ENCODE peak calls at places on chromosomes 1 and 21, in seven cellular contexts. M is fibroblast of pulmonary artery, B is ovary, D is mesothelial cell of epicardium, R is kidney epithelial cell, C is Calu3, N is nephron progenitor cell. Q is an unnamed sample.

GRCh38 chr21:38661296-38662223 is 144.2 kb upstream of the ETS2 start:
- DNase-seq in M (peak), B (peak), D (no peak), R (no peak), C (peak), N (peak), Q (no peak)

GRCh38 chr1:86706018-86706417 is 1.6 kb downstream of the SH3GLB1 start:
- DNase-seq in M (no peak), B (no peak), D (no peak), R (no peak), C (no peak), N (no peak), Q (no peak)

GRCh38 chr1:223258751-223259177 is 105.2 kb downstream of the SUSD4 start:
- DNase-seq in M (peak), B (peak), D (no peak), R (peak), C (peak), N (no peak), Q (no peak)

GRCh38 chr1:171901245-171901644 is 59.9 kb downstream of the DNM3 start:
- DNase-seq in M (no peak), B (no peak), D (no peak), R (no peak), C (no peak), N (no peak), Q (no peak)

GRCh38 chr1:43582162-43582566 is 51.5 kb downstream of the PTPRF start:
- DNase-seq in M (peak), B (no peak), D (no peak), R (peak), C (peak), N (no peak), Q (peak)

GRCh38 chr21:29082416-29082815 is 9.0 kb upstream of the CCT8 start:
- DNase-seq in M (no peak), B (no peak), D (no peak), R (no peak), C (no peak), N (no peak), Q (no peak)

GRCh38 chr1:67043366-67043765 is 10.6 kb downstream of the SLC35D1 start:
- DNase-seq in M (no peak), B (no peak), D (no peak), R (no peak), C (no peak), N (no peak), Q (no peak)

GRCh38 chr1:91498498-91499245 is 2.0 kb upstream of the CDC7 start:
- DNase-seq in M (no peak), B (no peak), D (no peak), R (no peak), C (no peak), N (no peak), Q (no peak)

GRCh38 chr1:151144474-151145157 is 1.8 kb downstream of the SEMA6C start:
- DNase-seq in M (peak), B (no peak), D (no peak), R (no peak), C (no peak), N (no peak), Q (no peak)

GRCh38 chr1:43137445-43138052 is 34.5 kb downstream of the EBNA1BP2 start:
- DNase-seq in M (no peak), B (no peak), D (no peak), R (no peak), C (no peak), N (no peak), Q (no peak)

GRCh38 chr21:16608209-16608830 is 878.5 kb downstream of the USP25 start:
- DNase-seq in M (peak), B (no peak), D (no peak), R (no peak), C (no peak), N (no peak), Q (no peak)

GRCh38 chr1:178408869-178409268 is 87.9 kb downstream of the CLEC20A start:
- DNase-seq in M (peak), B (no peak), D (no peak), R (no peak), C (no peak), N (no peak), Q (no peak)

DNA sequence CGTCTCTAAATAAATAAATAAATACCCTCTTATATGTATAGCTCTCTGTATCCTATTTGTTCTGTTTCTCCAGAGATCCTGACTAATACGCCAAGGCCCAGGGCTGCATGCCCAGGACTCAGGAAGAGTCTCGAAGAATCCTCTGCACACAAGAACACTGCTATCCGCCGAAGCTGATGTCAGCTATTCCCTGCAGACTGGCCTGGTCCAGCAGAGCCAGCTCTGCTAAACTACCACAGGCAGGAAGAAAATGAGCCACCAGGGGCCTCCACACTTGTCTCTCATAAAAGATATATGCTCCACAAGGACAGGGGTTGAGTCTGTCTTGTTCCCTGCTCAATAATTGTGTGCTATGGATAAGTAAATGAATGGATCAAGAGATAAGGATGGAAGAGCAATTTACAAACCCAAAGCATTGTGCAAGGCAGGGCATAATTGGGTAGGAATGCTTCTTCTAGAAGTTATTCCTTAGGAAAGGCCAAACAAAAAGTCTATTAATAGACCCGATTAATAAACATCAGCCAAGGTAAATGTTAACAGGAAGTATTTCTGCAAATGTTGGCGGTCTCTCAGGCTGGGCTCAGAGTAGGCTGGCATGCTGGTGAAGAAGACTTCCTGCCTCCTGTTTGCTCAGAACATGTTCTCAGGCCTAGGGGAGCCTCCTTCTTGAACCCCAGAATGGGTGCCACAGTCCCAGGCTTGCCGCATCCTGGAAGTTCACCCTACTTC is 26.3 kb upstream of the MAN1C1 start:
- DNase-seq in M (peak), B (no peak), D (no peak), R (no peak), C (no peak), N (no peak), Q (no peak)
- TF ChIP-seq CTCF in M (peak), B (no peak), D (no peak), R (no peak), C (no peak), N (no peak), Q (peak)

DNA sequence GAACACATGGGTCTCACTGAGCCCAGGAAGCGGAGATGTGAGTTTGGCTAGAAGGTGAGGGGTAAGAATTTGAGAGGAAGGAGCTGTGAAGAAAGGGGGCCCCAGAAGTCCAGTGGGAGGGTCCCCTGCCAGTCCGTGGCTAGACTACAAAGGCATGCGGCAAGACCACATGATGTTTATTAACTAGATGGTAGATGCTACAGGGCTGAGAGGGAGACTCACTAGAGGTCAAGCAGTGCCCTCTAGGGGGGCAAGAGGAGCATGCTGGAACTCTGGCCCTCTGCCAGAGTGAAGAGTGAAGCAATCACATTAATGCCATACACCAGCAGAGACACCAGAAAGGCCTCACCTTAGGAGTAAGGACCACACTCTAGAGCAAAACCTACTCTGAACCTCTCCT is 12.2 kb downstream of the KIAA0319L start:
- DNase-seq in M (peak), B (no peak), D (no peak), R (no peak), C (peak), N (peak), Q (no peak)
- TF ChIP-seq CTCF in M (peak), B (no peak), D (no peak), R (peak), C (no peak), N (peak), Q (peak)

GRCh38 chr1:38037481-38037939 is 9.1 kb downstream of the POU3F1 start:
- DNase-seq in M (peak), B (no peak), D (no peak), R (no peak), C (peak), N (no peak), Q (no peak)
- TF ChIP-seq CTCF in M (peak), B (no peak), D (no peak), R (peak), C (no peak), N (no peak), Q (peak)

DNA sequence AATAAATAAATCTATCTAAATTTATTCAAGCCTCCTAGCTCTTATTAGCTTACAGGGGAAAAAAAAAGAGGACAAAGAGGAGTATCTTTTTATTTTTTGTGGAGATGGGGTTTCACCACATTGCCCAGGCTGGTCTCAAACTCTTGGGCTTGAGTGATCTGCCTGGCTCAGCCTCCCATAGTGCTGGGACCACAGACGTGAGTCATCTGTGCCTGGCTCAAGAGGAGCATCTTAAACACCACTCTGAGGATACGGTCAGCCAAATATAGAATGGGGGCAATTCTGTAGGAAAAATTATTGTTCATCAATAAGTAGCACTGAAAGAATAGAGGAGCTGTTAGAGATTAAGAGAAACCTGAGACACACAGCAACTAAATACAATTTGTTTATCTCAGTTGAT is 24.1 kb downstream of the SLC45A3 start:
- DNase-seq in M (no peak), B (no peak), D (no peak), R (no peak), C (no peak), N (no peak), Q (no peak)
- TF ChIP-seq CTCF in M (no peak), B (no peak), D (no peak), R (no peak), C (no peak), N (no peak), Q (no peak)

DNA sequence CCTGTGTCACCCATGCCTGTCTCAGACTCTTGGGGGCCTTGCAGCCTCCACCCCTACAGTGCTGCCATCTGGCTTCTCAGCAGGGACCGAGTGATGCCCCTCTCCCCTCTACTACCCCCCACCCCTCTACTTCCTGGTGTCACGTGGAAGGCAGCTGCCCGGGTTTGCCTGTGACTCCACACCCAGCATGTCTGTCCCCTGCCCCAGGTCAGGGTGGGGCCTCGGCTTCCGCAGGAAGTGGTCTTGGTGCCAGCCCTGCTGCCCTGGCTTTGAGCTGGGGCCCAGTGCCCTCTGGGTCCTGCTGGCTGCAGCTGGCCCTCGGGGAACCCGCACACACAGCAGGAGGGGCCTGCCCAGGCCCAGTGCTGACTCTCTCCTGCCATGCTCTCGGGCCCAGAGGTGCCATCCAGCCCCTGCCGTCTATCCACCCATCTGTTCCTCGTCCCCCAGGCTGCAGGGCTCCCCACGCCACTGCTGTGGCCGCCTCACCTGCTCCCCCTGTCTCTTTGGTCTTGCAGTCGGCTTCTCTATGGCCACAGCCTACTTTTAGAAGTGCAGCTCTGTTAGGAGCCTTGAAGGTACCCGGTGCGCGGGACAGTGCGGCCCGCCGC is 24.0 kb downstream of the PLCH2 start:
- DNase-seq in M (no peak), B (no peak), D (no peak), R (no peak), C (no peak), N (no peak), Q (no peak)
- TF ChIP-seq CTCF in M (no peak), B (no peak), D (no peak), R (no peak), C (no peak), N (no peak), Q (no peak)